ENCODE peak calls at places on chromosome 20, in eight cellular contexts. F, L, D, H, R, K, M and G are unnamed samples.
A peak's percentile ranks its signal among the peaks of the same experiment; 100 is the strongest.

GRCh38 chr20:50302463-50303041 is 111.9 kb downstream of the CEBPB start:
- DNase-seq in F (no peak), K (no peak), H (peak; percentile 73), M (no peak), L (no peak), R (no peak), D (no peak), G (no peak)

GRCh38 chr20:19998990-19999705 is 18.0 kb upstream of the NAA20 start:
- DNase-seq in D (no peak), R (no peak), F (no peak), L (no peak), K (no peak), M (no peak), H (no peak), G (no peak)

GRCh38 chr20:61052796-61053442 is 199.1 kb upstream of the CDH4 start:
- DNase-seq in R (no peak), K (no peak), L (no peak), D (no peak), H (no peak), F (no peak), M (no peak), G (no peak)

GRCh38 chr20:60255866-60256265 is 297.6 kb downstream of the CDH26 start:
- DNase-seq in F (no peak), M (no peak), D (no peak), L (no peak), R (no peak), H (peak; percentile 20), K (no peak), G (no peak)

GRCh38 chr20:4472906-4473305 is 248.8 kb upstream of the PRND start:
- DNase-seq in M (no peak), L (no peak), F (no peak), K (no peak), R (no peak), D (no peak), H (no peak), G (no peak)

GRCh38 chr20:22921595-22922421 is 113.3 kb upstream of the SSTR4 start:
- DNase-seq in K (no peak), L (no peak), D (no peak), F (no peak), H (peak; percentile 54), M (no peak), R (no peak), G (no peak)

GRCh38 chr20:51272392-51272791 is 249.5 kb upstream of the KCNG1 start:
- DNase-seq in F (no peak), H (peak; percentile 69), R (no peak), L (no peak), D (no peak), K (no peak), M (no peak), G (no peak)

GRCh38 chr20:18749528-18749927 is 64.1 kb upstream of the SCP2D1 start:
- DNase-seq in M (no peak), L (no peak), R (no peak), K (no peak), F (no peak), D (no peak), H (no peak), G (no peak)

GRCh38 chr20:60447703-60448102 is 489.5 kb downstream of the CDH26 start:
- DNase-seq in H (peak; percentile 15), L (no peak), K (no peak), F (no peak), D (no peak), R (no peak), M (no peak), G (no peak)

GRCh38 chr20:51584116-51584515 is 41.6 kb upstream of the NFATC2 start:
- DNase-seq in L (no peak), M (no peak), H (no peak), R (no peak), D (no peak), K (no peak), F (no peak), G (no peak)

GRCh38 chr20:11454966-11455799 is 462.5 kb upstream of the BTBD3 start:
- DNase-seq in K (no peak), F (no peak), R (no peak), L (no peak), D (no peak), M (no peak), H (peak; percentile 86), G (no peak)

GRCh38 chr20:47875302-47876025 is 90.2 kb upstream of the SULF2 start:
- DNase-seq in L (no peak), D (no peak), M (no peak), F (no peak), K (no peak), H (peak; percentile 79), R (no peak), G (no peak)

GRCh38 chr20:57469418-57470211 is 55.3 kb downstream of the CTCFL start:
- DNase-seq in M (peak; percentile 37), R (no peak), L (no peak), K (no peak), H (no peak), D (no peak), F (no peak), G (no peak)

GRCh38 chr20:59010321-59010994 is 3.4 kb upstream of the CTSZ start:
- DNase-seq in M (no peak), H (peak; percentile 36), F (peak; percentile 27), R (no peak), K (no peak), D (peak; percentile 28), L (no peak), G (no peak)

GRCh38 chr20:58102744-58103516 is 125.5 kb downstream of the ANKRD60 start:
- DNase-seq in D (no peak), L (no peak), R (no peak), M (no peak), H (peak; percentile 82), K (no peak), F (no peak), G (no peak)

GRCh38 chr20:42752620-42753019 is 437.1 kb downstream of the PTPRT start:
- DNase-seq in L (no peak), M (no peak), H (no peak), F (no peak), R (no peak), K (no peak), D (no peak), G (no peak)

GRCh38 chr20:24291066-24291465 is 178.4 kb upstream of the SYNDIG1 start:
- DNase-seq in H (no peak), M (no peak), K (no peak), D (no peak), F (no peak), L (no peak), R (no peak), G (no peak)

DNA sequence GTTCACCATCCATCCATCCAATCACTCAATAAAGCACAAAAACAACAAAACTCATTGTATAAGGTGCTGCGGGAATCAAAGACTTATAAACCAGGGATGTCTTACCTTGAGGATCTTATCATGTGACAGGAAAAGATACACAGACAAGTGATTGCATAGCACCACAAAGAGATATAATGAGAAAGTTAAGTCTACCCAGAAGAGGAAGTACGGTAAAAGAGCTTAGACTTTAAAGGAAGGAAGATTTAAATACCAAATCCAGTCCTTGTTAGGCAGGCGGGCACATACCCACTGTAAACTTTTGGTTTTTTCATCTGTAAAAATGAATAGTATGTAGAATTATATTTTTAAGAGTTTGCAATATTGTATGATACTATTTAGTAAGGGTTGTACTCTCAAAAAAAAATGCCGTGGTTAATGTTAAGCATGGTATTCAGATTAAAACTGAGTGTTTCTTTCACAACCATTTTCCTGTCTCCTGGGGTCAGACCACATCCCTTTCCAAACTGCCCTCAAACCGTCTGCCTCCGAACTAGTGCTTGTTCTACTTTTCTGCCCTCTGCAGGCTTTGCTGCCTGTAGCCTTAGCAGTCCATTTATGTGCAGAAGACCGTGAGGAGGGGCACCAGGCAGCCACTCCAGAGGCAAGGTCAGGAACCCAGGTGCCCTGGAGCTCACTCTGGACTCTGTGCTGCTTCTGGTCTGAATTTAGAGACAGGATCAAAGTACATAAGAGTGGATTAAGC is 179.5 kb upstream of the SYNDIG1 start:
- DNase-seq in L (peak; percentile 27), M (peak; percentile 33), R (no peak), H (no peak), D (no peak), F (no peak), K (no peak), G (no peak)
- H3K4me3 ChIP-seq in L (no peak overlapping the region), M (no peak overlapping the region), R (no peak overlapping the region), H (no peak overlapping the region), D (no peak overlapping the region), F (no peak overlapping the region), K (no peak overlapping the region), G (no peak overlapping the region)

GRCh38 chr20:49281913-49282467 is 4.1 kb upstream of the ZNFX1 start:
- DNase-seq in H (no peak), L (no peak), F (no peak), D (no peak), K (no peak), M (no peak), R (no peak), G (no peak)

GRCh38 chr20:49281059-49281912 is 3.4 kb upstream of the ZNFX1 start:
- DNase-seq in L (no peak), D (no peak), F (no peak), M (peak; percentile 78), R (no peak), H (peak; percentile 39), K (no peak), G (no peak)

GRCh38 chr20:49283703-49284625 is 6.1 kb upstream of the ZNFX1 start:
- DNase-seq in F (no peak), H (no peak), K (no peak), D (no peak), M (no peak), L (no peak), R (no peak), G (no peak)

GRCh38 chr20:49283176-49283702 is 5.4 kb upstream of the ZNFX1 start:
- DNase-seq in F (no peak), K (no peak), M (no peak), R (no peak), D (no peak), L (no peak), H (no peak), G (no peak)

DNA sequence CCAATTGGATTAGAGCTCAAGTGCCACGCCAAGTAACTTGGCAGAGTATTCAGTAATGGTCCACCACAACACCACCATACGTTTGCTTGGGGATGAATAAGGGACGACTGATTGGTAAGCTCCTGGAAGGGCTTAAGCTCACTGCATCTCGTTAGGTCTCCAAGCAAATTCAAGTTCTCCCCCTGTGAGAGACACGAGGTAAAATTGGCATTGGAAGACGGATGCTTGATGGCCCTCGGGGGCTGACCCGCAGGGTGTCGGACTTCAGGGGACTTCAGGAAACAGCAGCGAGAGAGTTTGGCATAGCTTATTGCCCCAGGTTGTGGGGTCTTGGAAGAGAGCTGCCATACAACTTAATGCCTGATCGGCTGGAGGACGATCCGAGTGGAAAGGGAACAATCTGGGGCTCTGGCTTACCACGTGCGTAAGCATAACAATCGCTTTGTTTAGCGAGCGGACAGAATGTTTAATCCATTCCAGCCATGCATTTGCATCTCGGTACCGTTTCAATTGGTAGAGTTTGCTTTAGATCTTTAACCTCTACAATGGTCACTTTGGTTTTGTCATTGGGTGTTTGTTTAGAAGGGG is 4.8 kb upstream of the ZNFX1 start:
- DNase-seq in R (no peak), D (no peak), H (no peak), K (no peak), F (no peak), M (peak; percentile 42), L (no peak), G (no peak)
- H3K4me3 ChIP-seq in R (no peak overlapping the region), D (no peak overlapping the region), H (peak overlapping the region; percentile 96), K (peak overlapping the region; percentile 95), F (peak overlapping the region; percentile 20), M (peak overlapping the region; percentile 100), L (peak overlapping the region; percentile 12), G (peak overlapping the region; percentile 87)

GRCh38 chr20:62149532-62150235 is 6.1 kb downstream of the SS18L1 start:
- DNase-seq in D (no peak), R (no peak), F (no peak), M (peak; percentile 79), L (no peak), K (no peak), H (peak; percentile 39), G (no peak)
- H3K4me3 ChIP-seq in D (no peak overlapping the region), R (no peak overlapping the region), F (no peak overlapping the region), M (no peak overlapping the region), L (no peak overlapping the region), K (no peak overlapping the region), H (no peak overlapping the region), G (no peak overlapping the region)

GRCh38 chr20:32481311-32482103 is 103.6 kb downstream of the NOL4L start:
- DNase-seq in F (no peak), L (no peak), K (no peak), R (no peak), H (no peak), M (no peak), D (no peak), G (no peak)
- H3K4me3 ChIP-seq in F (peak overlapping the region; percentile 74), L (no peak overlapping the region), K (no peak overlapping the region), R (no peak overlapping the region), H (peak overlapping the region; percentile 72), M (peak overlapping the region; percentile 97), D (peak overlapping the region; percentile 90), G (no peak overlapping the region)